ENCODE peak calls at places on chromosome 3, in seven cellular contexts. A is GM12878, K is tibial nerve, D is AG09309, F is astrocyte of the spinal cord, Q is choroid plexus epithelial cell, Z is endothelial cell of umbilical vein. C is an unnamed sample.

GRCh38 chr3:47409688-47410416 is 29.0 kb downstream of the PTPN23 start:
- DNase-seq in A (no peak), K (no peak), D (no peak), F (no peak), Q (no peak), Z (no peak), C (no peak)

GRCh38 chr3:112002458-112002971 is 3.8 kb downstream of the TAGLN3 start:
- DNase-seq in A (no peak), K (no peak), D (no peak), F (no peak), Q (no peak), Z (peak), C (no peak)

GRCh38 chr3:31981206-31982181 is at the start of the genes OSBPL10 and ZNF860:
- DNase-seq in A (no peak), K (peak), D (peak), F (peak), Q (peak), Z (peak), C (peak)

GRCh38 chr3:22862111-22862510 is 341.0 kb upstream of the UBE2E2 start:
- DNase-seq in A (no peak), K (no peak), D (no peak), F (no peak), Q (no peak), Z (no peak), C (no peak)

GRCh38 chr3:31813686-31814085 is 167.4 kb downstream of the OSBPL10 start:
- DNase-seq in A (no peak), K (no peak), D (no peak), F (no peak), Q (no peak), Z (no peak), C (no peak)

GRCh38 chr3:194185225-194185624 is 49.3 kb downstream of the HES1 start:
- DNase-seq in A (no peak), K (no peak), D (no peak), F (no peak), Q (no peak), Z (no peak), C (no peak)

GRCh38 chr3:53161345-53161819 is 373 bp downstream of the PRKCD start:
- DNase-seq in A (no peak), K (no peak), D (no peak), F (no peak), Q (no peak), Z (peak), C (no peak)

GRCh38 chr3:187836848-187837770 is 91.8 kb upstream of the BCL6 start:
- DNase-seq in A (no peak), K (no peak), D (peak), F (peak), Q (peak), Z (no peak), C (no peak)

GRCh38 chr3:85567074-85567676 is 608.4 kb downstream of the CADM2 start:
- DNase-seq in A (no peak), K (peak), D (no peak), F (peak), Q (peak), Z (peak), C (no peak)

GRCh38 chr3:81761904-81762565 is 590 bp upstream of the GBE1 start:
- DNase-seq in A (no peak), K (no peak), D (no peak), F (no peak), Q (no peak), Z (no peak), C (no peak)

GRCh38 chr3:9111349-9112265 is 137.8 kb downstream of the SRGAP3 start:
- DNase-seq in A (no peak), K (no peak), D (peak), F (no peak), Q (no peak), Z (no peak), C (no peak)

GRCh38 chr3:69723389-69723788 is 15.9 kb upstream of the MITF start:
- DNase-seq in A (no peak), K (no peak), D (no peak), F (no peak), Q (no peak), Z (no peak), C (no peak)

GRCh38 chr3:8464668-8465067 is 37.0 kb upstream of the LMCD1 start:
- DNase-seq in A (no peak), K (no peak), D (no peak), F (no peak), Q (no peak), Z (no peak), C (no peak)

GRCh38 chr3:178439504-178439903 is 96.7 kb upstream of the KCNMB2 start:
- DNase-seq in A (no peak), K (no peak), D (peak), F (peak), Q (peak), Z (peak), C (no peak)

GRCh38 chr3:104526901-104527401 is 839.8 kb upstream of the ALCAM start:
- DNase-seq in A (peak), K (no peak), D (no peak), F (no peak), Q (no peak), Z (no peak), C (no peak)

GRCh38 chr3:56783644-56784451 is 17.9 kb downstream of the ARHGEF3 start:
- DNase-seq in A (peak), K (peak), D (peak), F (peak), Q (peak), Z (peak), C (no peak)

GRCh38 chr3:115720988-115721387 is 97.7 kb downstream of the GAP43 start:
- DNase-seq in A (no peak), K (no peak), D (no peak), F (no peak), Q (no peak), Z (no peak), C (no peak)

GRCh38 chr3:13072239-13073041 is 789 bp downstream of the IQSEC1 start:
- DNase-seq in A (peak), K (no peak), D (no peak), F (no peak), Q (no peak), Z (no peak), C (no peak)

GRCh38 chr3:36700537-36701248 is 63.7 kb downstream of the DCLK3 start:
- DNase-seq in A (no peak), K (peak), D (peak), F (peak), Q (peak), Z (peak), C (no peak)

DNA sequence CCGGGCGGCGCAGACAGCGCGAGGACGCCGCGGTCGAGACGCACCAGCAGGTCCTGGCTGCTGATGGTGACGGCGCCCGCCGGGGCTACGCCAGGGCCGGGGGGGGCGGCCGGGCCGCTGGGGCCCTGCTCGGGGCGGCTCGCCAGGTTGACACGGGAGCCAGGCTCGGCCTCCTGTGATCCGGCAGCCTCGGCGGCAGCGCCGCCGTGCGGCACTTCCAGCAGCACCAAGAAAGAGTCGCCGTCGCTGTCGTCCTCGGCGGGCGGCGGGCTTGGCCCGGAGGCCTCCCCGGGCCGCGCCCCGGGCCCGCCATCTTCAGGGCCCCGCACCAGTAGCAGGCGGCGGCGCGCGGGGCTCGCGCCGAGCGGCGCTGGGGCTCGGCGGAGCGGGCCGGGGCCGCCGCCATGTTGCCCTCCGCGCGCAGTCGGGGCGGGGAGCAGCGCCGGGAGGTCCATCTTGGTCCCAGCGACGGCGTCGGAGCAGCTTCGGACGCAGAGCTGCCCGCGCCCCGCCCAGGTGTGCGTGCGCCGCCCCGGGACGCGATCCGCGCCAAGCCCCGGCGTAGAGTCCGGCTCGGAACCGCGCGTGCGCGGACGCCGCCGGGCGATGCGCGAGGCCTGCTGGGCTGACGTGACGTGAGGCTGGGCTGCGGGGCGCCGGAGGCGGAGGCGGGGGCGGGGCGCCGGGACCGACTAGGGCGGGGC is at the start of gene ZXDC:
- DNase-seq in A (peak), K (peak), D (peak), F (peak), Q (peak), Z (peak), C (peak)
- TF ChIP-seq CTCF in A (peak), K (peak), D (peak), F (peak), Q (peak), Z (peak), C (peak)

GRCh38 chr3:14118400-14119165 is 6.1 kb downstream of the CHCHD4 start:
- DNase-seq in A (no peak), K (no peak), D (no peak), F (no peak), Q (peak), Z (no peak), C (no peak)

GRCh38 chr3:14117468-14118399 is 6.9 kb downstream of the CHCHD4 start:
- DNase-seq in A (no peak), K (no peak), D (no peak), F (no peak), Q (no peak), Z (no peak), C (no peak)

GRCh38 chr3:14110699-14111098 is 14.0 kb downstream of the CHCHD4 start:
- DNase-seq in A (no peak), K (no peak), D (no peak), F (no peak), Q (no peak), Z (no peak), C (no peak)

GRCh38 chr3:14119166-14119510 is 5.5 kb downstream of the CHCHD4 start:
- DNase-seq in A (no peak), K (no peak), D (no peak), F (no peak), Q (peak), Z (no peak), C (no peak)

DNA sequence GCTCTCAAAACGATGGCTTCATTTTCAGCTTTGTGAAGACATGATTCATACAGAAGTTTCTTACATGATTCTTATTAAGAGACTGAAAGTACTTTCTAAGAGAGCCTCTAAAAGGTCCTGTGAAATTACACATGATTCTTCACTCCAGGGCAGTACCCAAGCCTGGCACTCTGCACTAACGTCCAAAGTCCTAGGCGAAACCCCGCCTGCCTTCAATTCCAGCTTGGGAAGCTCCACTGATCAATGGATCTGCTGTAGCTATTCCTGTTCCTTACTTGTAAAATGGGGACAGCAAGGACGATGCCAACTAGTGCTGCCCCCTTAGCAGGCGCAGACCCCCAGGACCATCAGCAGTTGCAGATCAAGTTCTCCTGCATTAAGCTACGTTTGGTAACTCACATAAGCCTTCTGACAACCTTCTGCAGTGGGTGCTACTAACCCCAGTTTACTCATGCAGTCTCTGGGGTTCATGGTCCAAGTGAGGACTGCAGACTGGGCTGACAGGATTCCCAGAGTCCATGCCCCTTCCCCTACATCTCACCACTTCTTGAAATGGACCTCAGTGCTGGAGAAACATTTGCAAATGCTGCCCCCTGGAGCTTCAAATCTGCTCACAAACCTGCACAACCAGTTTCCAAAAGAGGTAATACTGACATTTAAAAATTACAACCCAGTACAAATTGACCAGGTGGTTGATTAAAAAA is 10.6 kb downstream of the CHCHD4 start:
- DNase-seq in A (no peak), K (no peak), D (no peak), F (no peak), Q (peak), Z (no peak), C (no peak)
- TF ChIP-seq CTCF in A (no peak), K (no peak), D (no peak), F (peak), Q (peak), Z (no peak), C (peak)

GRCh38 chr3:97763586-97764148 is 891 bp upstream of the ARL6 start:
- DNase-seq in A (no peak), K (no peak), D (no peak), F (no peak), Q (peak), Z (no peak), C (no peak)

DNA sequence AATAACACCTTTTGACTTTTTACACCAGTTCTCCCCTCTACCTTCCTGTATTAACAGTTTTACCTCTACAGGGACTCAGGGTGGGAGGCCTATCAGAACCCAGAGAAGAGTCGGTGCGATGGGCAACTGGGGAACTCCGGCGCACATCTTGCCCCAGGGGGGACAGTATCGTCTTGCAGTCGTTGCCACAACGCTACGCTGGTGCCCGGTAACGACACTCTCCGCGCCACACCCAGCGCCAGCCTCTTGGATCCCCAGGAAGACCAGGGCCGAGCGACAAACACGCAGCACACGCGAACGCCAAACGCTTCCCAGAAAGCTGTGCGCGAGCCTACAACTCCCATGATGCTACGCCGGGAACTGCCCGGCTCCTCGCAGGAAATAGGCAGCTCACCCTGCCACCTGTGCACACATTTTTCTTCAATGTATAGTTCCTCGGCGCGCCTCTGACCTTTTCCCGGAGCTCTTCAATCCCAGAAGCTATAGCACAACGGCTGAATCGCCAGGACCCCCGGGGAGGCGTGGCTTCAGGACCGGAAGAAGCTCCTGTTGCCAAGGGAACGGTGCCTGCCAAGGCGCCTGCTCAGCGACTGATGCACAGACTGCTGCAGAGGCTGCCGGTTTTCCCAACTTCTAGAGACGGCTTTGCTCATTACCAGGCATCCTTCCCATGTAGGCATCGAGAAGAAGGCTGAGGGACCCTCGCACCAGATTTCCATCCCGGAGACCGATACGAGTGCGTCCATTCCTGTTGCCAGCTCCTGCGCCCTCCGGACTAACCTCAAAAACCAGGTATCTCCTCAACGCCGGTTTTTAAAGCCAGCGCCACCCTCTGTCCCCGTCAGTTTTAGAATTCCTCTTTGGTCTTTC is at the start of gene ARL6:
- DNase-seq in A (peak), K (peak), D (peak), F (peak), Q (peak), Z (peak), C (peak)
- TF ChIP-seq CTCF in A (no peak), K (no peak), D (peak), F (peak), Q (peak), Z (no peak), C (peak)

GRCh38 chr3:171328419-171329082 is 131.7 kb downstream of the TNIK start:
- DNase-seq in A (no peak), K (no peak), D (no peak), F (no peak), Q (peak), Z (no peak), C (no peak)
- TF ChIP-seq CTCF in A (peak), K (no peak), D (no peak), F (no peak), Q (peak), Z (peak), C (peak)

GRCh38 chr3:99634881-99635280 is 3.5 kb upstream of the COL8A1 start:
- DNase-seq in A (no peak), K (no peak), D (no peak), F (no peak), Q (no peak), Z (no peak), C (no peak)

GRCh38 chr3:99638244-99638948 is at the start of gene COL8A1:
- DNase-seq in A (no peak), K (peak), D (peak), F (peak), Q (peak), Z (peak), C (peak)

GRCh38 chr3:99635348-99635747 is 3.0 kb upstream of the COL8A1 start:
- DNase-seq in A (no peak), K (no peak), D (no peak), F (no peak), Q (no peak), Z (no peak), C (no peak)

GRCh38 chr3:99637381-99638111 is 848 bp upstream of the COL8A1 start:
- DNase-seq in A (no peak), K (peak), D (no peak), F (peak), Q (peak), Z (peak), C (no peak)

DNA sequence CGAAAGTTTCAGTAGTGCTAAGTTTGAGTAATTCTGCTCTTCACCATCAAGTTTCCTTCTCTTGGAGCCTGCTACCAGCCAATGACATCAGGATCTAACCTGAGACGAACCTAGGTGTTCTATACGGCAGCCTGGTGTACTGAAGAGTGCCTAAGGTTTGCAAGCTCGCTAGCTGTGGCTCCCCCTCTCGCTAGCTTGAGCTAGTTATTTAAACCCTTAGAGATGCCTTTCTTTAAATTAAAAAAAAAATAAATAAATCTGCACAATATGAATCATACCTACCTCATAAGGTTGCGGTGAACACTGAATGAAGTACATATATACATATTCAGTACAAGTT is 1.4 kb upstream of the COL8A1 start:
- DNase-seq in A (no peak), K (no peak), D (no peak), F (no peak), Q (peak), Z (peak), C (no peak)
- TF ChIP-seq CTCF in A (no peak), K (no peak), D (peak), F (peak), Q (peak), Z (no peak), C (peak)

GRCh38 chr3:126488886-126489569 is 13.3 kb upstream of the ZXDC start:
- DNase-seq in A (no peak), K (no peak), D (no peak), F (no peak), Q (no peak), Z (no peak), C (peak)

GRCh38 chr3:126488205-126488604 is 12.5 kb upstream of the ZXDC start:
- DNase-seq in A (no peak), K (no peak), D (no peak), F (no peak), Q (no peak), Z (no peak), C (no peak)

GRCh38 chr3:126485956-126486884 is 10.5 kb upstream of the ZXDC start:
- DNase-seq in A (no peak), K (no peak), D (no peak), F (no peak), Q (no peak), Z (no peak), C (peak)

GRCh38 chr3:126485131-126485530 is 9.4 kb upstream of the ZXDC start:
- DNase-seq in A (no peak), K (no peak), D (no peak), F (no peak), Q (no peak), Z (no peak), C (peak)

DNA sequence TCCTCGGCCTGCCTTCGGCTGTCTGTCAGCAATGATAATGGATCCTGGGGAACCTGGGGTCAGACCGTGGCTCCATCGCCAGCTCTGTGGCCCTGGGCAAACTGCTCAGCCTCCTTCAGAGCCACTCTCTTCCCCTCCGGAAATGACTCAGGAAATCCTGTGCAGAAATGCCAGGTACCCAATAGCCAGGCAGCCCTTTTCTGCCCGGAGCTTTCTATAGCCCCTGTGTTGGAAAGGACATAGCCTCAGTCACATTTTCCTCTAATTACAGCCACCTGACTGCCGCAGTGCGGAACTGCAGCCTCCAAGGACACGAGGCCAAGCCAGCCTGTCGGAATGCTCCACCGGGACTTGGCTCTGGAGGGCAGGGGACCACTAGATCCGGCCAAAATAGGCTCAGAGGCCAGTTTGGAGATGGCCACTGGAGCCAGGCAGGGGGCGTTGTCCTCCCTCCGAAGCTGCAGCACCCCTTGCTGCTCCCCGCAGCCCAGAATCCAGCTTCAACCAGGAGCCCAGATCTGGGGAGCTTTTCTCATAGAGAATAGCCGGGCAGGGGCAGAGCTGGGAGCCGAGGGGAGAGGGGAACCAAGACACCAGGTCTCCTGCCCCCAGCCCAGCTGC is 11.6 kb upstream of the ZXDC start:
- DNase-seq in A (no peak), K (no peak), D (no peak), F (no peak), Q (peak), Z (peak), C (peak)
- TF ChIP-seq CTCF in A (no peak), K (no peak), D (no peak), F (no peak), Q (peak), Z (peak), C (peak)

DNA sequence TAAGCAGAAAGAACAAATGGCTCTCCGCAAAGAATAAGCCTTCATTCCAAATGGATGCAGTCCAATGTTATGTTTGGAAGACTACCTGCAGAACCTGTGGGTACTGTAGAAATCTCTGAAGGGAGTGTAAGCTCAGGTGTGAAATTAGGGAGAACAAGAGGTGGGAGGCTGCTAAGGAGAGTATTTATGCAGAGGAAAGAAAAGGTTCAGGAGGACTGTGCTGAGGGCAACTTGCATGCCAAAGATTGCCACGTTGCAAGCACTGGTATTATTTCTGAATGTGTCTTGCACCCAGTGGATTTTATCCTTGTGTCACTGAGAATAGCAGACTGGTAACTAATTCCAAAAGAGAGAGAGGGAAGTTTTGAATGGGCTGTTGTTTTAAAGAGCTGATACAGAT is 144.1 kb downstream of the ITPR1 start:
- DNase-seq in A (no peak), K (no peak), D (no peak), F (no peak), Q (no peak), Z (no peak), C (no peak)
- TF ChIP-seq CTCF in A (no peak), K (no peak), D (no peak), F (no peak), Q (no peak), Z (no peak), C (no peak)